ENCODE peak calls at places on chromosomes 5 and 9, in five cellular contexts. U is esophagus squamous epithelium, H is lower lobe of right lung, C is tibial artery, O is hepatocyte. I is an unnamed sample.

GRCh38 chr5:112682621-112683061 is 55.0 kb upstream of the APC start:
- DNase-seq in U (no peak), H (no peak), C (no peak), O (no peak), I (no peak)

GRCh38 chr9:37946041-37946440 is 42.1 kb upstream of the SLC25A51 start:
- DNase-seq in U (no peak), H (peak; percentile 35), C (no peak), O (no peak), I (no peak)

GRCh38 chr5:11851965-11852745 is 52.1 kb downstream of the CTNND2 start:
- DNase-seq in U (no peak), H (no peak), C (no peak), O (no peak), I (no peak)

GRCh38 chr5:167730121-167730520 is 561.3 kb upstream of the WWC1 start:
- DNase-seq in U (no peak), H (no peak), C (no peak), O (no peak), I (no peak)

GRCh38 chr9:103152473-103152872 is 157.3 kb downstream of the CYLC2 start:
- DNase-seq in U (no peak), H (no peak), C (no peak), O (no peak), I (no peak)

GRCh38 chr9:115241641-115242040 is 123.7 kb upstream of the TNC start:
- DNase-seq in U (no peak), H (no peak), C (no peak), O (no peak), I (no peak)

GRCh38 chr9:81737871-81738507 is 48.6 kb upstream of the TLE1 start:
- DNase-seq in U (no peak), H (no peak), C (peak; percentile 74), O (peak; percentile 62), I (no peak)

GRCh38 chr5:170479484-170479883 is 24.3 kb upstream of the KCNIP1 start:
- DNase-seq in U (no peak), H (no peak), C (no peak), O (peak; percentile 37), I (no peak)

GRCh38 chr5:180105827-180106312 is 34.3 kb upstream of the RNF130 start:
- DNase-seq in U (no peak), H (no peak), C (no peak), O (no peak), I (no peak)

GRCh38 chr9:127776195-127776918 is 2.1 kb downstream of the SH2D3C start:
- DNase-seq in U (no peak), H (peak; percentile 78), C (no peak), O (no peak), I (no peak)

GRCh38 chr9:114155967-114156294 is 594 bp downstream of the COL27A1 start:
- DNase-seq in U (no peak), H (no peak), C (no peak), O (no peak), I (no peak)

GRCh38 chr5:114898602-114899001 is 271.1 kb downstream of the TRIM36 start:
- DNase-seq in U (no peak), H (no peak), C (no peak), O (no peak), I (no peak)

GRCh38 chr9:120710110-120710981 is 3.9 kb downstream of the MEGF9 start:
- DNase-seq in U (no peak), H (no peak), C (no peak), O (no peak), I (no peak)

GRCh38 chr5:34669931-34670516 is 13.9 kb downstream of the RAI14 start:
- DNase-seq in U (no peak), H (no peak), C (peak; percentile 69), O (no peak), I (no peak)

GRCh38 chr5:107304671-107305070 is 366.1 kb downstream of the EFNA5 start:
- DNase-seq in U (no peak), H (no peak), C (no peak), O (no peak), I (no peak)

GRCh38 chr9:2119490-2120046 is 104.4 kb downstream of the SMARCA2 start:
- DNase-seq in U (no peak), H (no peak), C (peak; percentile 89), O (no peak), I (no peak)

GRCh38 chr9:2120926-2121689 is 106.0 kb downstream of the SMARCA2 start:
- DNase-seq in U (no peak), H (no peak), C (no peak), O (no peak), I (no peak)

GRCh38 chr9:2117527-2117926 is 102.4 kb downstream of the SMARCA2 start:
- DNase-seq in U (no peak), H (no peak), C (no peak), O (no peak), I (no peak)

DNA sequence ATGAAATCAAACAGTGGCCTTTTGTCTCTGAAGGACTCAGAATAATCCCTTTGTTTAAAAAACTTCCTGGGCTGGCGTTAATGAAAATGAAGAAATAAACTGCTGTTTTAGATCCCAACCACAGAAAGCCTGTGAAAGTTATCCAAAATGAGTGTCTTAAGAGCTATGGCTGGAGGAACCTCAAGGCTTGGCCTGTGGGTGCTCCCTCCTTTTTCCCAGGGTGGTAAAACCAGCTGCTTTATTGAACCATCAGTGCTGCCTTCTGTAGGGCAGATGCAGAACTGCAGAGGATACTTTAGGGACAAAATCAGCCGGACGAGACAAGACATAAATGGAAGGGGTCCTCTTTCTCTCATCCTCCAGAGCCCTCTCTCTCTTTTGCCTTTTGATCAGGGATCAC is 100.9 kb downstream of the SMARCA2 start:
- DNase-seq in U (no peak), H (no peak), C (no peak), O (peak; percentile 14), I (no peak)
- TF ChIP-seq CTCF in U (peak; percentile 43), H (peak; percentile 37), C (no peak), O (no peak), I (peak; percentile 26)

DNA sequence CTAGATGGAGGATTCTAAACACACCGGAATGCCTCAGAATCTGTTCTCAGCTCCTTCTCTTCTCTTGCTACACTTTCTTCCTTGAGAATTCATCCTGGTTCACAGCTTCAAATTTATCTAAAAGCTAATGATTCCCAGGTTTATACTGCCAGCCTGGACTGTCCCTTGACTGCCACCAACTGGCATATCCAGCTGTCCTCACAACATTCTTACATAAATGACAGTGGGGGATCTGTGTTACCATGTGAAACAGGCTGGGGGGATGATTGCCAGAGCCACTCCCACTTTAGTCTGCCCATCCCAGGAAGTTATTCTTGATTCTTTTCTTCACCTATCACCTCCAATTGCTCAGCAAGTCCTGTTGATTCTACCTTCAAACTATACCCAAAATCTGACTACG is 27.2 kb upstream of the ZFR start:
- DNase-seq in U (no peak), H (no peak), C (no peak), O (no peak), I (no peak)
- TF ChIP-seq CTCF in U (no peak), H (no peak), C (no peak), O (peak; percentile 15), I (no peak)

GRCh38 chr5:139194486-139194885 is 3.7 kb downstream of the SIL1 start:
- DNase-seq in U (no peak), H (no peak), C (no peak), O (no peak), I (no peak)

GRCh38 chr5:139193928-139194327 is 4.2 kb downstream of the SIL1 start:
- DNase-seq in U (no peak), H (no peak), C (no peak), O (no peak), I (no peak)

GRCh38 chr5:139197710-139198669 is at the start of gene SIL1:
- DNase-seq in U (peak; percentile 72), H (peak; percentile 98), C (peak; percentile 99), O (peak; percentile 99), I (peak; percentile 99)
- TF ChIP-seq CTCF in U (no peak), H (no peak), C (no peak), O (no peak), I (peak; percentile 25)

GRCh38 chr5:156326718-156327259 is at the start of gene SGCD:
- DNase-seq in U (no peak), H (peak; percentile 47), C (peak; percentile 87), O (peak; percentile 70), I (no peak)
- TF ChIP-seq CTCF in U (no peak), H (no peak), C (no peak), O (no peak), I (no peak)

GRCh38 chr9:97501177-97501971 is at the start of gene TMOD1:
- DNase-seq in U (no peak), H (peak; percentile 78), C (peak; percentile 90), O (peak; percentile 76), I (peak; percentile 91)
- TF ChIP-seq CTCF in U (no peak), H (peak; percentile 17), C (no peak), O (peak; percentile 19), I (peak; percentile 32)

I was measured in esophagus muscularis mucosa.